ENCODE peak calls at places on chromosome 18, in six cellular contexts. One of them, this sample, is unnamed.

GRCh38 chr18:76772665-76773064 is 49.7 kb upstream of the ZNF236 start:
- DNase-seq in left cardiac atrium: no peak
- DNase-seq in activated CD8-positive, alpha-beta memory T cell treated with anti-CD3 and anti-CD28 coated beads, Interleukin-2, amount 50 U/mL, for 4 hours: no peak
- DNase-seq in stimulated activated naive CD8-positive, alpha-beta T cell treated with anti-CD3 and anti-CD28 coated beads, Interleukin-15, amount 100 ng/mL, for 72 hours: no peak
- DNase-seq in AG09309: no peak
- DNase-seq in H54: no peak
- DNase-seq in this sample: no peak

GRCh38 chr18:73614812-73615211 is 532.8 kb downstream of the FBXO15 start:
- DNase-seq in left cardiac atrium: no peak
- DNase-seq in activated CD8-positive, alpha-beta memory T cell treated with anti-CD3 and anti-CD28 coated beads, Interleukin-2, amount 50 U/mL, for 4 hours: no peak
- DNase-seq in stimulated activated naive CD8-positive, alpha-beta T cell treated with anti-CD3 and anti-CD28 coated beads, Interleukin-15, amount 100 ng/mL, for 72 hours: no peak
- DNase-seq in AG09309: peak; percentile 91
- DNase-seq in H54: no peak
- DNase-seq in this sample: no peak

GRCh38 chr18:77165489-77166415 is 33.2 kb upstream of the MBP start:
- DNase-seq in left cardiac atrium: peak; percentile 76
- DNase-seq in activated CD8-positive, alpha-beta memory T cell treated with anti-CD3 and anti-CD28 coated beads, Interleukin-2, amount 50 U/mL, for 4 hours: no peak
- DNase-seq in stimulated activated naive CD8-positive, alpha-beta T cell treated with anti-CD3 and anti-CD28 coated beads, Interleukin-15, amount 100 ng/mL, for 72 hours: no peak
- DNase-seq in AG09309: no peak
- DNase-seq in H54: no peak
- DNase-seq in this sample: peak; percentile 58

GRCh38 chr18:63518178-63519012 is 23.8 kb upstream of the SERPINB12 start:
- DNase-seq in left cardiac atrium: peak; percentile 39
- DNase-seq in activated CD8-positive, alpha-beta memory T cell treated with anti-CD3 and anti-CD28 coated beads, Interleukin-2, amount 50 U/mL, for 4 hours: peak; percentile 26
- DNase-seq in stimulated activated naive CD8-positive, alpha-beta T cell treated with anti-CD3 and anti-CD28 coated beads, Interleukin-15, amount 100 ng/mL, for 72 hours: peak; percentile 62
- DNase-seq in AG09309: peak; percentile 34
- DNase-seq in H54: peak; percentile 13
- DNase-seq in this sample: peak; percentile 69

GRCh38 chr18:28511421-28511821 is 334.5 kb upstream of the CDH2 start:
- DNase-seq in left cardiac atrium: no peak
- DNase-seq in activated CD8-positive, alpha-beta memory T cell treated with anti-CD3 and anti-CD28 coated beads, Interleukin-2, amount 50 U/mL, for 4 hours: no peak
- DNase-seq in stimulated activated naive CD8-positive, alpha-beta T cell treated with anti-CD3 and anti-CD28 coated beads, Interleukin-15, amount 100 ng/mL, for 72 hours: no peak
- DNase-seq in AG09309: peak; percentile 23
- DNase-seq in H54: peak; percentile 3
- DNase-seq in this sample: no peak

GRCh38 chr18:76978616-76979015 is 154.0 kb downstream of the MBP start:
- DNase-seq in left cardiac atrium: no peak
- DNase-seq in activated CD8-positive, alpha-beta memory T cell treated with anti-CD3 and anti-CD28 coated beads, Interleukin-2, amount 50 U/mL, for 4 hours: no peak
- DNase-seq in stimulated activated naive CD8-positive, alpha-beta T cell treated with anti-CD3 and anti-CD28 coated beads, Interleukin-15, amount 100 ng/mL, for 72 hours: no peak
- DNase-seq in AG09309: no peak
- DNase-seq in H54: no peak
- DNase-seq in this sample: no peak

GRCh38 chr18:56982756-56983155 is 164.1 kb upstream of the BOD1L2 start:
- DNase-seq in left cardiac atrium: no peak
- DNase-seq in activated CD8-positive, alpha-beta memory T cell treated with anti-CD3 and anti-CD28 coated beads, Interleukin-2, amount 50 U/mL, for 4 hours: no peak
- DNase-seq in stimulated activated naive CD8-positive, alpha-beta T cell treated with anti-CD3 and anti-CD28 coated beads, Interleukin-15, amount 100 ng/mL, for 72 hours: no peak
- DNase-seq in AG09309: no peak
- DNase-seq in H54: no peak
- DNase-seq in this sample: no peak

GRCh38 chr18:58898427-58898826 is 33.8 kb downstream of the ZNF532 start:
- DNase-seq in left cardiac atrium: no peak
- DNase-seq in activated CD8-positive, alpha-beta memory T cell treated with anti-CD3 and anti-CD28 coated beads, Interleukin-2, amount 50 U/mL, for 4 hours: no peak
- DNase-seq in stimulated activated naive CD8-positive, alpha-beta T cell treated with anti-CD3 and anti-CD28 coated beads, Interleukin-15, amount 100 ng/mL, for 72 hours: no peak
- DNase-seq in AG09309: no peak
- DNase-seq in H54: no peak
- DNase-seq in this sample: no peak

GRCh38 chr18:5052491-5052890 is 144.6 kb downstream of the AKAIN1 start:
- DNase-seq in left cardiac atrium: no peak
- DNase-seq in activated CD8-positive, alpha-beta memory T cell treated with anti-CD3 and anti-CD28 coated beads, Interleukin-2, amount 50 U/mL, for 4 hours: no peak
- DNase-seq in stimulated activated naive CD8-positive, alpha-beta T cell treated with anti-CD3 and anti-CD28 coated beads, Interleukin-15, amount 100 ng/mL, for 72 hours: no peak
- DNase-seq in AG09309: no peak
- DNase-seq in H54: no peak
- DNase-seq in this sample: no peak

GRCh38 chr18:10522574-10522973 is 3.3 kb upstream of the NAPG start:
- DNase-seq in left cardiac atrium: no peak
- DNase-seq in activated CD8-positive, alpha-beta memory T cell treated with anti-CD3 and anti-CD28 coated beads, Interleukin-2, amount 50 U/mL, for 4 hours: no peak
- DNase-seq in stimulated activated naive CD8-positive, alpha-beta T cell treated with anti-CD3 and anti-CD28 coated beads, Interleukin-15, amount 100 ng/mL, for 72 hours: no peak
- DNase-seq in AG09309: no peak
- DNase-seq in H54: no peak
- DNase-seq in this sample: no peak

GRCh38 chr18:31100598-31101147 is 1.5 kb downstream of the DSC2 start:
- DNase-seq in left cardiac atrium: peak; percentile 34
- DNase-seq in activated CD8-positive, alpha-beta memory T cell treated with anti-CD3 and anti-CD28 coated beads, Interleukin-2, amount 50 U/mL, for 4 hours: no peak
- DNase-seq in stimulated activated naive CD8-positive, alpha-beta T cell treated with anti-CD3 and anti-CD28 coated beads, Interleukin-15, amount 100 ng/mL, for 72 hours: no peak
- DNase-seq in AG09309: no peak
- DNase-seq in H54: no peak
- DNase-seq in this sample: no peak

GRCh38 chr18:36399055-36399454 is 101.5 kb downstream of the FHOD3 start:
- DNase-seq in left cardiac atrium: no peak
- DNase-seq in activated CD8-positive, alpha-beta memory T cell treated with anti-CD3 and anti-CD28 coated beads, Interleukin-2, amount 50 U/mL, for 4 hours: no peak
- DNase-seq in stimulated activated naive CD8-positive, alpha-beta T cell treated with anti-CD3 and anti-CD28 coated beads, Interleukin-15, amount 100 ng/mL, for 72 hours: no peak
- DNase-seq in AG09309: no peak
- DNase-seq in H54: no peak
- DNase-seq in this sample: no peak

GRCh38 chr18:22285299-22286140 is 116.1 kb downstream of the GATA6 start:
- DNase-seq in left cardiac atrium: no peak
- DNase-seq in activated CD8-positive, alpha-beta memory T cell treated with anti-CD3 and anti-CD28 coated beads, Interleukin-2, amount 50 U/mL, for 4 hours: no peak
- DNase-seq in stimulated activated naive CD8-positive, alpha-beta T cell treated with anti-CD3 and anti-CD28 coated beads, Interleukin-15, amount 100 ng/mL, for 72 hours: no peak
- DNase-seq in AG09309: no peak
- DNase-seq in H54: no peak
- DNase-seq in this sample: no peak

GRCh38 chr18:52992041-52992440 is 652.0 kb downstream of the DCC start:
- DNase-seq in left cardiac atrium: no peak
- DNase-seq in activated CD8-positive, alpha-beta memory T cell treated with anti-CD3 and anti-CD28 coated beads, Interleukin-2, amount 50 U/mL, for 4 hours: no peak
- DNase-seq in stimulated activated naive CD8-positive, alpha-beta T cell treated with anti-CD3 and anti-CD28 coated beads, Interleukin-15, amount 100 ng/mL, for 72 hours: no peak
- DNase-seq in AG09309: no peak
- DNase-seq in H54: no peak
- DNase-seq in this sample: no peak

GRCh38 chr18:79521806-79522205 is 126.1 kb downstream of the NFATC1 start:
- DNase-seq in left cardiac atrium: no peak
- DNase-seq in activated CD8-positive, alpha-beta memory T cell treated with anti-CD3 and anti-CD28 coated beads, Interleukin-2, amount 50 U/mL, for 4 hours: no peak
- DNase-seq in stimulated activated naive CD8-positive, alpha-beta T cell treated with anti-CD3 and anti-CD28 coated beads, Interleukin-15, amount 100 ng/mL, for 72 hours: no peak
- DNase-seq in AG09309: no peak
- DNase-seq in H54: no peak
- DNase-seq in this sample: no peak

GRCh38 chr18:62407660-62408059 is 82.5 kb downstream of the TNFRSF11A start:
- DNase-seq in left cardiac atrium: no peak
- DNase-seq in activated CD8-positive, alpha-beta memory T cell treated with anti-CD3 and anti-CD28 coated beads, Interleukin-2, amount 50 U/mL, for 4 hours: no peak
- DNase-seq in stimulated activated naive CD8-positive, alpha-beta T cell treated with anti-CD3 and anti-CD28 coated beads, Interleukin-15, amount 100 ng/mL, for 72 hours: no peak
- DNase-seq in AG09309: no peak
- DNase-seq in H54: no peak
- DNase-seq in this sample: no peak

GRCh38 chr18:79062806-79063205 is 6.4 kb upstream of the ATP9B start:
- DNase-seq in left cardiac atrium: no peak
- DNase-seq in activated CD8-positive, alpha-beta memory T cell treated with anti-CD3 and anti-CD28 coated beads, Interleukin-2, amount 50 U/mL, for 4 hours: no peak
- DNase-seq in stimulated activated naive CD8-positive, alpha-beta T cell treated with anti-CD3 and anti-CD28 coated beads, Interleukin-15, amount 100 ng/mL, for 72 hours: no peak
- DNase-seq in AG09309: no peak
- DNase-seq in H54: no peak
- DNase-seq in this sample: no peak

GRCh38 chr18:39453882-39454281 is 1888.3 kb upstream of the CELF4 start:
- DNase-seq in left cardiac atrium: peak; percentile 27
- DNase-seq in activated CD8-positive, alpha-beta memory T cell treated with anti-CD3 and anti-CD28 coated beads, Interleukin-2, amount 50 U/mL, for 4 hours: no peak
- DNase-seq in stimulated activated naive CD8-positive, alpha-beta T cell treated with anti-CD3 and anti-CD28 coated beads, Interleukin-15, amount 100 ng/mL, for 72 hours: no peak
- DNase-seq in AG09309: no peak
- DNase-seq in H54: no peak
- DNase-seq in this sample: no peak

GRCh38 chr18:38790786-38791185 is 1225.2 kb upstream of the CELF4 start:
- DNase-seq in left cardiac atrium: no peak
- DNase-seq in activated CD8-positive, alpha-beta memory T cell treated with anti-CD3 and anti-CD28 coated beads, Interleukin-2, amount 50 U/mL, for 4 hours: no peak
- DNase-seq in stimulated activated naive CD8-positive, alpha-beta T cell treated with anti-CD3 and anti-CD28 coated beads, Interleukin-15, amount 100 ng/mL, for 72 hours: no peak
- DNase-seq in AG09309: no peak
- DNase-seq in H54: no peak
- DNase-seq in this sample: no peak

GRCh38 chr18:73639788-73640187 is 507.8 kb downstream of the FBXO15 start:
- DNase-seq in left cardiac atrium: no peak
- DNase-seq in activated CD8-positive, alpha-beta memory T cell treated with anti-CD3 and anti-CD28 coated beads, Interleukin-2, amount 50 U/mL, for 4 hours: no peak
- DNase-seq in stimulated activated naive CD8-positive, alpha-beta T cell treated with anti-CD3 and anti-CD28 coated beads, Interleukin-15, amount 100 ng/mL, for 72 hours: no peak
- DNase-seq in AG09309: no peak
- DNase-seq in H54: no peak
- DNase-seq in this sample: no peak

GRCh38 chr18:25518716-25519053 is 166.7 kb upstream of the ZNF521 start:
- DNase-seq in left cardiac atrium: no peak
- DNase-seq in activated CD8-positive, alpha-beta memory T cell treated with anti-CD3 and anti-CD28 coated beads, Interleukin-2, amount 50 U/mL, for 4 hours: no peak
- DNase-seq in stimulated activated naive CD8-positive, alpha-beta T cell treated with anti-CD3 and anti-CD28 coated beads, Interleukin-15, amount 100 ng/mL, for 72 hours: no peak
- DNase-seq in AG09309: no peak
- DNase-seq in H54: no peak
- DNase-seq in this sample: no peak

GRCh38 chr18:903703-904102 is 968 bp upstream of the ADCYAP1 start:
- DNase-seq in left cardiac atrium: peak; percentile 61
- DNase-seq in activated CD8-positive, alpha-beta memory T cell treated with anti-CD3 and anti-CD28 coated beads, Interleukin-2, amount 50 U/mL, for 4 hours: no peak
- DNase-seq in stimulated activated naive CD8-positive, alpha-beta T cell treated with anti-CD3 and anti-CD28 coated beads, Interleukin-15, amount 100 ng/mL, for 72 hours: peak; percentile 42
- DNase-seq in AG09309: no peak
- DNase-seq in H54: no peak
- DNase-seq in this sample: no peak

GRCh38 chr18:13226533-13227144 is 8.1 kb downstream of the LDLRAD4 start:
- DNase-seq in left cardiac atrium: no peak
- DNase-seq in activated CD8-positive, alpha-beta memory T cell treated with anti-CD3 and anti-CD28 coated beads, Interleukin-2, amount 50 U/mL, for 4 hours: no peak
- DNase-seq in stimulated activated naive CD8-positive, alpha-beta T cell treated with anti-CD3 and anti-CD28 coated beads, Interleukin-15, amount 100 ng/mL, for 72 hours: no peak
- DNase-seq in AG09309: no peak
- DNase-seq in H54: no peak
- DNase-seq in this sample: no peak

GRCh38 chr18:79681484-79682387 is 2.1 kb downstream of the CTDP1 start:
- DNase-seq in left cardiac atrium: no peak
- DNase-seq in activated CD8-positive, alpha-beta memory T cell treated with anti-CD3 and anti-CD28 coated beads, Interleukin-2, amount 50 U/mL, for 4 hours: peak; percentile 53
- DNase-seq in stimulated activated naive CD8-positive, alpha-beta T cell treated with anti-CD3 and anti-CD28 coated beads, Interleukin-15, amount 100 ng/mL, for 72 hours: peak; percentile 52
- DNase-seq in AG09309: no peak
- DNase-seq in H54: no peak
- DNase-seq in this sample: no peak

GRCh38 chr18:51726614-51727013 is 529.1 kb upstream of the MEX3C start:
- DNase-seq in left cardiac atrium: no peak
- DNase-seq in activated CD8-positive, alpha-beta memory T cell treated with anti-CD3 and anti-CD28 coated beads, Interleukin-2, amount 50 U/mL, for 4 hours: no peak
- DNase-seq in stimulated activated naive CD8-positive, alpha-beta T cell treated with anti-CD3 and anti-CD28 coated beads, Interleukin-15, amount 100 ng/mL, for 72 hours: no peak
- DNase-seq in AG09309: no peak
- DNase-seq in H54: no peak
- DNase-seq in this sample: no peak

GRCh38 chr18:24369420-24369819 is 28.2 kb downstream of the OSBPL1A start:
- DNase-seq in left cardiac atrium: no peak
- DNase-seq in activated CD8-positive, alpha-beta memory T cell treated with anti-CD3 and anti-CD28 coated beads, Interleukin-2, amount 50 U/mL, for 4 hours: no peak
- DNase-seq in stimulated activated naive CD8-positive, alpha-beta T cell treated with anti-CD3 and anti-CD28 coated beads, Interleukin-15, amount 100 ng/mL, for 72 hours: no peak
- DNase-seq in AG09309: peak; percentile 1
- DNase-seq in H54: no peak
- DNase-seq in this sample: no peak

GRCh38 chr18:78774741-78775141 is 204.9 kb upstream of the SALL3 start:
- DNase-seq in left cardiac atrium: no peak
- DNase-seq in activated CD8-positive, alpha-beta memory T cell treated with anti-CD3 and anti-CD28 coated beads, Interleukin-2, amount 50 U/mL, for 4 hours: no peak
- DNase-seq in stimulated activated naive CD8-positive, alpha-beta T cell treated with anti-CD3 and anti-CD28 coated beads, Interleukin-15, amount 100 ng/mL, for 72 hours: no peak
- DNase-seq in AG09309: no peak
- DNase-seq in H54: no peak
- DNase-seq in this sample: no peak

GRCh38 chr18:62881509-62882016 is 166.2 kb downstream of the PHLPP1 start:
- DNase-seq in left cardiac atrium: peak; percentile 27
- DNase-seq in activated CD8-positive, alpha-beta memory T cell treated with anti-CD3 and anti-CD28 coated beads, Interleukin-2, amount 50 U/mL, for 4 hours: no peak
- DNase-seq in stimulated activated naive CD8-positive, alpha-beta T cell treated with anti-CD3 and anti-CD28 coated beads, Interleukin-15, amount 100 ng/mL, for 72 hours: no peak
- DNase-seq in AG09309: peak; percentile 80
- DNase-seq in H54: peak; percentile 47
- DNase-seq in this sample: no peak

GRCh38 chr18:59839931-59840685 is 59.7 kb upstream of the PMAIP1 start:
- DNase-seq in left cardiac atrium: no peak
- DNase-seq in activated CD8-positive, alpha-beta memory T cell treated with anti-CD3 and anti-CD28 coated beads, Interleukin-2, amount 50 U/mL, for 4 hours: no peak
- DNase-seq in stimulated activated naive CD8-positive, alpha-beta T cell treated with anti-CD3 and anti-CD28 coated beads, Interleukin-15, amount 100 ng/mL, for 72 hours: no peak
- DNase-seq in AG09309: no peak
- DNase-seq in H54: no peak
- DNase-seq in this sample: no peak

GRCh38 chr18:50458366-50458765 is 83.5 kb downstream of the SKA1 start:
- DNase-seq in left cardiac atrium: no peak
- DNase-seq in activated CD8-positive, alpha-beta memory T cell treated with anti-CD3 and anti-CD28 coated beads, Interleukin-2, amount 50 U/mL, for 4 hours: no peak
- DNase-seq in stimulated activated naive CD8-positive, alpha-beta T cell treated with anti-CD3 and anti-CD28 coated beads, Interleukin-15, amount 100 ng/mL, for 72 hours: no peak
- DNase-seq in AG09309: no peak
- DNase-seq in H54: no peak
- DNase-seq in this sample: no peak

GRCh38 chr18:27599202-27599829 is 414.2 kb upstream of the CHST9 start:
- DNase-seq in left cardiac atrium: no peak
- DNase-seq in activated CD8-positive, alpha-beta memory T cell treated with anti-CD3 and anti-CD28 coated beads, Interleukin-2, amount 50 U/mL, for 4 hours: no peak
- DNase-seq in stimulated activated naive CD8-positive, alpha-beta T cell treated with anti-CD3 and anti-CD28 coated beads, Interleukin-15, amount 100 ng/mL, for 72 hours: peak; percentile 16
- DNase-seq in AG09309: no peak
- DNase-seq in H54: no peak
- DNase-seq in this sample: peak; percentile 17